ENCODE peak calls at places on chromosomes 1 and 21, in eight cellular contexts. V is K562, Y is fibroblast of lung, U is kidney, P is SK-N-SH, D is neuronal stem cell, Q is mammary epithelial cell, H is IMR-90. R is an unnamed sample.

GRCh38 chr1:54428838-54429513 is 22.8 kb upstream of the SSBP3 start:
- DNase-seq in V (no peak), Y (no peak), U (peak; percentile 8), P (peak; percentile 63), D (no peak), Q (no peak), H (no peak), R (no peak)

GRCh38 chr1:224223819-224224714 is 41.0 kb downstream of the DEGS1 start:
- DNase-seq in V (peak; percentile 8), Y (peak; percentile 94), U (no peak), P (no peak), D (no peak), Q (peak; percentile 35), H (peak; percentile 92), R (no peak)

GRCh38 chr1:93302078-93302477 is 43.6 kb upstream of the DR1 start:
- DNase-seq in V (no peak), Y (no peak), U (no peak), P (no peak), D (no peak), Q (no peak), H (no peak), R (no peak)

GRCh38 chr1:234531181-234532132 is 52.5 kb upstream of the TARBP1 start:
- DNase-seq in V (no peak), Y (peak; percentile 90), U (peak; percentile 90), P (no peak), D (no peak), Q (peak; percentile 53), H (peak; percentile 87), R (no peak)

GRCh38 chr1:17538428-17539130 is 919 bp upstream of the ARHGEF10L start:
- DNase-seq in V (no peak), Y (peak; percentile 25), U (peak; percentile 51), P (peak; percentile 84), D (peak; percentile 68), Q (no peak), H (peak; percentile 44), R (peak; percentile 66)

GRCh38 chr1:58576727-58577675 is at the start of gene TACSTD2:
- DNase-seq in V (no peak), Y (no peak), U (peak; percentile 97), P (no peak), D (no peak), Q (peak; percentile 99), H (no peak), R (peak; percentile 58)

GRCh38 chr1:109235137-109235536 is 14.2 kb upstream of the CELSR2 start:
- DNase-seq in V (no peak), Y (no peak), U (no peak), P (no peak), D (no peak), Q (no peak), H (no peak), R (no peak)

GRCh38 chr21:45600248-45600647 is 43.3 kb upstream of the PCBP3 start:
- DNase-seq in V (no peak), Y (no peak), U (no peak), P (no peak), D (no peak), Q (no peak), H (no peak), R (no peak)

GRCh38 chr1:244231572-244232315 is 180.7 kb downstream of the ZBTB18 start:
- DNase-seq in V (no peak), Y (no peak), U (no peak), P (peak; percentile 66), D (no peak), Q (peak; percentile 21), H (peak; percentile 28), R (no peak)

GRCh38 chr21:43191971-43192370 is 23.2 kb downstream of the CRYAA start:
- DNase-seq in V (no peak), Y (no peak), U (no peak), P (no peak), D (no peak), Q (no peak), H (no peak), R (no peak)

GRCh38 chr1:107871687-107872086 is 93.3 kb downstream of the VAV3 start:
- DNase-seq in V (no peak), Y (no peak), U (no peak), P (no peak), D (no peak), Q (no peak), H (no peak), R (no peak)

GRCh38 chr1:160834945-160835565 is 27.6 kb downstream of the CD244 start:
- DNase-seq in V (peak; percentile 41), Y (peak; percentile 54), U (no peak), P (peak; percentile 23), D (no peak), Q (peak; percentile 20), H (peak; percentile 31), R (no peak)

GRCh38 chr1:166383137-166383536 is 216.3 kb upstream of the FAM78B start:
- DNase-seq in V (no peak), Y (no peak), U (no peak), P (no peak), D (no peak), Q (no peak), H (no peak), R (no peak)

GRCh38 chr1:179002552-179003345 is 22.9 kb upstream of the FAM20B start:
- DNase-seq in V (peak; percentile 77), Y (peak; percentile 67), U (peak; percentile 86), P (peak; percentile 79), D (peak; percentile 93), Q (peak; percentile 27), H (peak; percentile 52), R (peak; percentile 87)

GRCh38 chr1:25818569-25818968 is 1.2 kb upstream of the MTFR1L start:
- DNase-seq in V (no peak), Y (no peak), U (peak; percentile 45), P (no peak), D (no peak), Q (no peak), H (no peak), R (no peak)
- H3K9ac ChIP-seq in V (peak overlapping the region; percentile 99), Y (no peak overlapping the region), U (no peak overlapping the region), P (peak overlapping the region; percentile 92), D (peak overlapping the region; percentile 34), Q (no peak overlapping the region), H (peak overlapping the region; percentile 92), R (peak overlapping the region; percentile 41)

GRCh38 chr1:27522148-27522859 is 32.3 kb upstream of the WASF2 start:
- DNase-seq in V (no peak), Y (no peak), U (no peak), P (no peak), D (no peak), Q (peak; percentile 99), H (no peak), R (no peak)
- H3K9ac ChIP-seq in V (peak overlapping the region; percentile 88), Y (no peak overlapping the region), U (no peak overlapping the region), P (no peak overlapping the region), D (no peak overlapping the region), Q (peak overlapping the region; percentile 64), H (no peak overlapping the region), R (no peak overlapping the region)

GRCh38 chr1:3070304-3070653 is 1.3 kb downstream of the PRDM16 start:
- DNase-seq in V (no peak), Y (no peak), U (no peak), P (no peak), D (no peak), Q (no peak), H (no peak), R (no peak)
- H3K9ac ChIP-seq in V (no peak overlapping the region), Y (no peak overlapping the region), U (no peak overlapping the region), P (no peak overlapping the region), D (peak overlapping the region; percentile 80), Q (no peak overlapping the region), H (no peak overlapping the region), R (no peak overlapping the region)

DNA sequence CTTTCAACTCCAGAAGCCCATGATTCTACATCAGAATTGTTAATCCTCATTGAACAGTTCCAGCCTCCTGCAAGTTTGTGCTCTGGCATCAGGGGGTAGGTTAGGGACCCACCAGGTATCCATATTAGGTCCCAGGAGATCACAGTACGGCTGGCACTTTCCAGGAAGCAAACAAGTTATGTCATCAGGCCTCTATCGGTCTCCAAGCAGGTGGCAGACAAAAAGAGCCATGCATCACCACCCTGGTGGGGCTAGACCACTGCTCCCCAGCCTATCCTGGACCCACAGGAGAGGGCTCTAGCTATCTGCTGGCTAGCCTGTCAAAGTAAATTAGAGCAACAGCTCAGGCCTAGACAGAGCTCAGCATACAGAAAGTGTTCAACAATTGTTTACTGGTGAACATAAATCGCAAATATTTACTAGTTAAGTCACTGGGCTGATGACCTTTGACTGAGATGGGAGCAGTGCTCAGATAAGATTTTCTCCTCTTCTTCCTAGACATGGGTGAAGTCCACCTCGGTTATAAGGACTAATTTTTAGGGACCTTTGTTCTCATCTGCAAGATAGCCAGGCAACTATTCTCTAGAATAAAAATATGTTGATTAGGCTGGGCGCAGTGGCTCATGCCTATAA is 6.4 kb downstream of the NUAK2 start:
- DNase-seq in V (no peak), Y (no peak), U (no peak), P (no peak), D (no peak), Q (no peak), H (no peak), R (no peak)
- H3K9ac ChIP-seq in V (no peak overlapping the region), Y (no peak overlapping the region), U (peak overlapping the region; percentile 30), P (no peak overlapping the region), D (no peak overlapping the region), Q (no peak overlapping the region), H (peak overlapping the region; percentile 15), R (no peak overlapping the region)

DNA sequence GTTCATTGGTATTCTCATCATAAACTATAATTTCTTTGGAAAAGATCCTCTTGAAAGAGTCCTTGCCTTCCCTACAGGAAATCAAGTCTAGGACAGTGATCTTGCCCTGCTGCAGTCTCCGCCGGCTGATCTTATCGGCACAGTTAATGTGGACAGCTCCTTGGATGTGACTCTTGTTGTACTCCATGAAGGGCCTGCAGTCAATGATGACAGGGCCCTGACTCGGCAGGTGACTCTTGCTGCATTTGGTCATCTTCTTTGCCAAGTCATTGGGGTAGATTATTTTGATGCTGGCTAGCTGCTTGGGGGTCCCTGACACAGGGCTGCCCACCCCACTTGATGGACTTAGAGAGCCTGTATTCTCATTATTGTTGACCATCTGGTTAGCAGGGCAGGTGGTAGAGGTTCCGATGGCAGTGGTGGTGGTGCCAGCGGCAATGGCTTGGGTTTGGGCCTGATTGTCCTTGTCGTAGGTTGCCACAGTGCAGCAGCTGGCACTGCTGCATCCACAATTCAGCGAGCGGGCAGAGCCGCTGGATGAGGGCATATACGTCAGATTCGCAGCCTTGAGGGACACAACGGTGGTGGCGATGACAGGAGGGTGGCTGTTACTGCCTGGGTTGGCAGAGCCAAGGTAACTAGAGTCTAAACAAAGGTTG is 2.7 kb downstream of the DUSP10 start:
- DNase-seq in V (no peak), Y (no peak), U (no peak), P (no peak), D (no peak), Q (peak; percentile 19), H (no peak), R (no peak)
- H3K9ac ChIP-seq in V (peak overlapping the region; percentile 49), Y (no peak overlapping the region), U (no peak overlapping the region), P (no peak overlapping the region), D (no peak overlapping the region), Q (peak overlapping the region; percentile 99), H (no peak overlapping the region), R (no peak overlapping the region)